ENCODE peak calls at places on chromosomes 2 and 18, in ten cellular contexts. J is GM12892, D is GM12878, I is H54, V is sigmoid colon, B is heart left ventricle, Q is K562, T is HCT116, P is IMR-90, L is stomach. X is an unnamed sample.

GRCh38 chr18:13578400-13578799 is 148.0 kb downstream of the FAM210A start:
- DNase-seq in T (no peak), Q (no peak), D (no peak), V (no peak), I (no peak), P (no peak), J (no peak), B (no peak), L (no peak), X (no peak)

GRCh38 chr2:58427572-58428285 is 186.6 kb upstream of the FANCL start:
- DNase-seq in Q (no peak), V (no peak), T (no peak), P (peak), J (no peak), B (peak), D (no peak), L (peak), I (no peak), X (no peak)

GRCh38 chr18:48418409-48419267 is 9.5 kb upstream of the ZBTB7C start:
- DNase-seq in L (no peak), Q (no peak), P (no peak), I (no peak), T (no peak), B (no peak), V (no peak), J (no peak), D (no peak), X (no peak)

GRCh38 chr2:75041791-75042231 is 83.4 kb downstream of the POLE4 start:
- DNase-seq in L (no peak), P (peak), B (no peak), D (no peak), V (no peak), Q (no peak), J (no peak), T (no peak), I (no peak), X (no peak)

GRCh38 chr2:12352891-12353290 is 363.8 kb upstream of the TRIB2 start:
- DNase-seq in L (peak), J (no peak), V (no peak), I (no peak), P (peak), T (no peak), Q (no peak), D (no peak), B (no peak), X (no peak)

GRCh38 chr2:215143458-215143857 is 5.0 kb upstream of the ABCA12 start:
- DNase-seq in T (no peak), I (no peak), J (no peak), Q (no peak), P (no peak), L (no peak), V (no peak), D (no peak), B (no peak), X (no peak)

GRCh38 chr2:233866479-233866878 is 1.7 kb downstream of the MSL3B start:
- DNase-seq in I (no peak), D (no peak), Q (no peak), L (no peak), J (no peak), B (no peak), P (no peak), T (no peak), V (no peak), X (no peak)

GRCh38 chr18:6960656-6961055 is 156.9 kb downstream of the LAMA1 start:
- DNase-seq in T (no peak), D (no peak), J (no peak), V (no peak), L (no peak), B (no peak), Q (no peak), I (peak), P (peak), X (no peak)

GRCh38 chr2:169815849-169816248 is 8.9 kb downstream of the METTL5 start:
- DNase-seq in J (no peak), L (no peak), Q (no peak), B (no peak), P (peak), V (no peak), D (no peak), T (no peak), I (peak), X (no peak)

GRCh38 chr2:95278051-95278471 is 3.8 kb downstream of the PROM2 start:
- DNase-seq in D (no peak), Q (peak), P (peak), B (no peak), V (peak), T (peak), J (no peak), I (peak), L (no peak), X (peak)

GRCh38 chr2:7604456-7604855 is 687.2 kb downstream of the RNF144A start:
- DNase-seq in B (no peak), L (no peak), I (no peak), J (no peak), P (no peak), D (no peak), Q (no peak), V (no peak), T (no peak), X (no peak)

GRCh38 chr2:60884795-60885194 is 3.4 kb downstream of the REL start:
- DNase-seq in B (no peak), P (peak), I (no peak), V (no peak), D (no peak), L (no peak), Q (no peak), T (no peak), J (no peak), X (no peak)
- TF ChIP-seq POLR2A in B (no peak), P (no peak), I (no peak), V (no peak), D (no peak), L (no peak), Q (no peak), T (no peak), J (no peak), X (no peak)

DNA sequence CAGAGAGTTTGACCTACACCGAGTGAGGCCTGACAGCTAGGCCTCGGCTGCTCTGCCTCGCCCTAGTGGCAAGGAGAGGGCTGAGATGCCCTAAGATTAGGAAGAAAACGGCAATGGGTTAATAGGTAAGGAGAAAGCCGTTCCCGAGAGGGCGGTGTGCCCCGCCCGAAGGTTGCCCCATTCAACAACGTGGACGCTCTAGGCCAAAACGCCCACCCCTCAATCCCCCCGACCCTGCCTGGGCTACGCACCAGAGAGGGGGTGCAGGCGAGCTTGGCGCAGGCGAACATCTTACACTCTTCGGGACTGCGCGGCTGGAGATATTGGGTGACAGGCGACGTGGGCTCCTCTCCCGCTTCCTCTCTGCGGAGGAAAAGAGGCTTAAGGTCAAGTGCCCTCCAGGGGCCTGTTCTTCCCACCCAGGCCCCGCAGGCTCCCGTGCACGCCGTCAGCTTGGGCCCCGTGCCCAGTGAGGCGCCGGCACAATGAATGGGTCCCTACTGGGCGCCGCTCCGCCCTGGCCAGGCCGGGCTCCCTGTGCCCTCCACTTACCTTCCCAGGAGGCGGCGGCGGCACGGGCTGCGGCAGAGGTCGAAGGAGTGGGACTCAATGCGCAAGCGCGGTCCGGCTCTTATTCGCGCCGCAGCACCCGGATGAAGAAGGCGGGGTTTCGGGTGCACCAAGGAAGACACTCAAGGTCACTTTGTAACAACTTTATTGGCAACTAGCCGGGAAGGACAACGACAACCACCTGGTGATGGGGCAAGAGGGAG is at the start of gene ATP5MC3:
- DNase-seq in I (peak), B (peak), L (peak), P (peak), V (peak), Q (peak), J (peak), T (peak), D (peak), X (peak)
- TF ChIP-seq POLR2A in I (peak), B (peak), L (no peak), P (peak), V (peak), Q (peak), J (peak), T (peak), D (peak), X (no peak)

DNA sequence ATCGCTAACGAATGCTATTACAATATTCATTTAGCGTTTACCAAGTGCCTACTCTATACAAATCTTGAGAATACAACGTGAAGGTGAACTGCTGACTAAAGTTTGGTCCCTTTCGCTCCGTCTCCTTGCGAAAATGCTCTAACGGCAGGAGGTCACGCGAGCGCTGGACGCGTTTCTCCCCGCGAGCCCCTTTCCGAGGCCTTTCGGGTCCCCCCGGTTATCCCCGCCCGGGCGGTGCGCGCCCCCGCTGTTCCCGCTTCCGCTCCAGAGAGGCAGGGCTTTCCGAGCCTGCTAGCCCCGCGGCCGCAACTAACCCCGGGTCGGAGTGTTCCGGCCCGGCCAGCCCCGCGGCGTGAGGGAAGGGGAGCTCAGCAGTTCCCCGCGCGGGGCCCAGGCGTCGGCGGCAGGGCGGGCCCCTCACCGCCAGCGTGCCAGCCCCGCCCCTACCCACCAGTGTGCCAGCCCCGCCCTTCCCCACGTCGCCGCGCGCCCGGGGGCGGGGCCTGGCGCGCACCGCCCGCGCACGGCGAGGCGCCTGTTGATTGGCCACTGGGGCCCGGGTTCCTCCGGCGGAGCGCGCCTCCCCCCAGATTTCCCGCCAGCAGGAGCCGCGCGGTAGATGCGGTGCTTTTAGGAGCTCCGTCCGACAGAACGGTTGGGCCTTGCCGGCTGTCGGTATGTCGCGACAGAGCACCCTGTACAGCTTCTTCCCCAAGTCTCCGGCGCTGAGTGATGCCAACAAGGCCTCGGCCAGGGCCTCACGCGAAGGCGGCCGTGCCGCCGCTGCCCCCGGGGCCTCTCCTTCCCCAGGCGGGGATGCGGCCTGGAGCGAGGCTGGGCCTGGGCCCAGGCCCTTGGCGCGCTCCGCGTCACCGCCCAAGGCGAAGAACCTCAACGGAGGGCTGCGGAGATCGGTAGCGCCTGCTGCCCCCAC is at the start of gene MSH6:
- DNase-seq in J (peak), B (peak), I (peak), Q (peak), T (peak), L (peak), P (peak), D (peak), V (peak), X (peak)
- TF ChIP-seq POLR2A in J (peak), B (no peak), I (peak), Q (peak), T (peak), L (no peak), P (peak), D (peak), V (peak), X (no peak)

GRCh38 chr2:64988420-64989125 is 626 bp upstream of the SLC1A4 start:
- DNase-seq in V (peak), B (peak), Q (peak), T (peak), I (peak), L (peak), J (peak), P (peak), D (no peak), X (peak)

GRCh38 chr2:64990823-64991222 is 1.6 kb downstream of the SLC1A4 start:
- DNase-seq in V (no peak), J (no peak), T (no peak), B (no peak), P (no peak), L (no peak), D (no peak), Q (no peak), I (no peak), X (no peak)

GRCh38 chr2:64987963-64988419 is 1.2 kb upstream of the SLC1A4 start:
- DNase-seq in D (peak), B (no peak), Q (no peak), L (no peak), V (no peak), J (no peak), I (no peak), T (no peak), P (peak), X (no peak)

GRCh38 chr2:64989982-64990614 is 899 bp downstream of the SLC1A4 start:
- DNase-seq in D (no peak), Q (peak), I (no peak), L (peak), V (no peak), T (no peak), B (peak), J (no peak), P (no peak), X (no peak)

DNA sequence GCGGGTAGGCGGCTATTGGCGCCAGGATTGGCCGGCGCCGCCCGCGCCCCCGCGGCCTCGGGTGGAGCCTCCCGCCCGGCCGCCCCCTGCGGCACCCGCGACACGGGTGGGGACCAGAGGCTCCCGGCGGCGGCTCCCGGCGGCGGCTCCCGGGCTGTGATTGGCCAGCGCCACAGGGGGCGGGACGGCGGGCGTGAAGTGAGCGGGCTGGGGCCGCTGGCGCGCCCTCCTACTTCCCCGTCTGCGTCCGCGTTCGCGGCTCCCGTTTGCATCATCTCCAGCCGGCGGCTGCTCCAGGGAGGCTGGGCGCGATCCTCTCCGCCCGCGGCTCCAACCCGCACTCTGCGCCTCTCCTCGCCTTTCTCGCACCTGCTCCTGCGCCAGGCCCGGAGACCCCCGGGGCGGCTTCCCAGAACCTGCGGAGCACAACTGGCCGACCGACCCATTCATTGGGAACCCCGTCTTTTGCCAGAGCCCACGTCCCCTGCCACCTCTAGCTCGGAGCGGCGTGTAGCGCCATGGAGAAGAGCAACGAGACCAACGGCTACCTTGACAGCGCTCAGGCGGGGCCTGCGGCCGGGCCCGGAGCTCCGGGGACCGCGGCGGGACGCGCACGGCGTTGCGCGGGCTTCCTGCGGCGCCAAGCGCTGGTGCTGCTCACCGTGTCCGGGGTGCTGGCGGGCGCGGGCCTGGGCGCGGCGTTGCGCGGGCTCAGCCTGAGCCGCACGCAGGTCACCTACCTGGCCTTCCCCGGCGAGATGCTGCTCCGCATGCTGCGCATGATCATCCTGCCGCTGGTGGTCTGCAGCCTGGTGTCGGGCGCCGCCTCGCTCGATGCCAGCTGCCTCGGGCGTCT is at the start of gene SLC1A4:
- DNase-seq in I (peak), T (peak), P (peak), L (peak), D (no peak), B (peak), J (peak), Q (peak), V (peak), X (peak)
- TF ChIP-seq POLR2A in I (peak), T (no peak), P (peak), L (no peak), D (peak), B (peak), J (peak), Q (peak), V (peak), X (peak)

DNA sequence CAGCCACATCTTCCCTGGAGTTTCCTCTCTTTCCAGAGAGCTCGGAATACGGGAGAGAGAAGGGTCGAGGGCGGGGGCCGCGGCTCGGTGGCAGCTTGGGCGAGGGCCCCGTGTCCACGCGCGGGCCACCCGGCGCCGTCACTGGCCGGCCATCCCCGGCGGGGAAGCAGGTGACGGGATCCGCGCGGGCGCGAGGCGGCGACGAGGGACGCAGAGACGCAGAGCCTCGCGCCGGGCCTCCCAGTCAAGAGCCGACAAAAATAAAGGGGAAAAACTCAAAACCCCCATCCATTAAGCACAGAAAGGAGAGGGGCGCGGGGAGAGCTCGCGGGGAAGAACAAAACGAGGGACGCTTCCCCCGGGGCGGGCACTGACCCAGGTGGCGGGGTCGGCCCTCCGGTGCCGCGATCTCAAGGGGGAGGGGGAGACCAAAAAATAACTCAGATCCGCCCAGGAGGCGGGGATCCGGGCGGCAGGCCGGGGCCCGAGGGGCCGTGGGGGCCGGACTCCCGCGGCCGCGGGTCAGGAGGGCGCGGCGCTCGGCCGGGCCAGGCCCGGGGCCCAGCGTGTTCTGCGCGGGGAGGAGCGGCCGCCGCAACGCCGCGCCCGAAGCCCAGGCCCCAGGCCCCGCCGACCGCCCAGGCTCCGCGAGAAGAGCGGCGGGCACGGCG is 652 bp downstream of the RNF103 start:
- DNase-seq in P (no peak), J (peak), Q (peak), T (no peak), V (peak), L (peak), B (peak), I (peak), D (no peak), X (peak)
- TF ChIP-seq POLR2A in P (peak), J (peak), Q (no peak), T (no peak), V (no peak), L (no peak), B (no peak), I (no peak), D (peak), X (no peak)

GRCh38 chr2:39121523-39122063 is 742 bp upstream of the SOS1 start:
- DNase-seq in D (no peak), T (no peak), L (no peak), I (no peak), Q (no peak), V (no peak), B (no peak), J (no peak), P (no peak), X (no peak)

GRCh38 chr2:39120521-39120770 is 405 bp downstream of the SOS1 start:
- DNase-seq in D (no peak), B (no peak), I (no peak), P (no peak), J (no peak), V (no peak), L (no peak), Q (peak), T (no peak), X (peak)

GRCh38 chr2:39118786-39119499 is 1.9 kb downstream of the SOS1 start:
- DNase-seq in T (no peak), I (no peak), V (no peak), B (no peak), L (no peak), D (no peak), P (no peak), Q (no peak), J (no peak), X (no peak)

GRCh38 chr2:39119732-39120520 is 925 bp downstream of the SOS1 start:
- DNase-seq in T (no peak), L (peak), Q (no peak), V (peak), B (peak), J (peak), I (no peak), D (no peak), P (peak), X (no peak)

DNA sequence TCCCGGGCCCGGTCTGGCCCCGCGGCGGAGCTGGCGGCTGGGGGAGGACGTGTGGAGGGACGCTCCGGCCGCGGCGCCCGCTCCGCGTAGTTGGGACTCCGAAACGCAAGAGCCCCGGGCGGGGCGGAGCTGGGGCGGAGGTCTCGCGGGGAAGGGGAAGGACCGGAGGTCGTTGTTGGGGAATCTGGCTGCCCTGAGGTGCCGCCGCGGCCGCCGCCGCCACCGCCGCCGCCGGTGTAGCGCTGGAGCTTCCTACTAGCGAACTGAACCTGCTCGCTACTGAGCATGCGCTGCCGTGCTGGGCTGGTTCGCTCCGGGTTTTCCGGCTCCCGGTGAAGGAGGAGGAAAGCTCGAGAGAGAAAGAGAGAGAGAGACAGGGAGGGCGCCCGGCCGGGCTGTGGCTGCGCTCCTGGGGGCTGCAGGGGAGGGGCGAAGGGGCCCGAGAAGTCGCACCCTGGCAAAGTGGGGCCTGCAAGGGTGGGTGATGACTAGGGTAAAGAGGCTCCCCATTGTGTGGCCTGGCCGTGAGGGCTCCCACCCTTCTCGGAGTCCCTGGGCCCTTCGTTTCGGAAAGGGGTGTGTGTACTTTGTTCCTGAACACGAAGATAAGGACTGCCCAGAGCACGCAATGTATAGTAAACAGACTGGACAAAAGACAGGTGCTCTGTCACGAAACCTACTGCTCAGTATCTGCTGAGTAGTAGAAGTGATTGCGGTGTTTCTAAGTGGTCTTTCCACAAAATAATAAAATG is at the start of gene SOS1:
- DNase-seq in B (peak), L (peak), V (peak), T (peak), D (peak), J (peak), Q (peak), I (peak), P (peak), X (peak)
- TF ChIP-seq POLR2A in B (no peak), L (peak), V (peak), T (peak), D (peak), J (peak), Q (peak), I (peak), P (peak), X (peak)